ENCODE peak calls at places on chromosomes 6 and 20, in ten cellular contexts. One of them, this sample, is unnamed.
A peak's percentile ranks its signal among the peaks of the same experiment; 100 is the strongest.

GRCh38 chr6:105324386-105325000 is 78.4 kb downstream of the PREP start:
- DNase-seq in lower leg skin: no peak
- DNase-seq in HFF-Myc: no peak
- DNase-seq in SK-N-SH: no peak
- DNase-seq in AG09309: no peak
- DNase-seq in upper lobe of left lung: no peak
- DNase-seq in osteoblast: no peak
- DNase-seq in fibroblast of the aortic adventitia: no peak
- DNase-seq in HepG2: no peak
- DNase-seq in psoas muscle: no peak
- DNase-seq in this sample: no peak

GRCh38 chr6:147900191-147900830 is 391.8 kb downstream of the SAMD5 start:
- DNase-seq in HepG2: no peak
- DNase-seq in psoas muscle: no peak
- DNase-seq in osteoblast: peak; percentile 1
- DNase-seq in upper lobe of left lung: no peak
- DNase-seq in SK-N-SH: no peak
- DNase-seq in HFF-Myc: no peak
- DNase-seq in lower leg skin: no peak
- DNase-seq in fibroblast of the aortic adventitia: no peak
- DNase-seq in AG09309: no peak
- DNase-seq in this sample: no peak

GRCh38 chr6:129644567-129645015 is 65.4 kb downstream of the ARHGAP18 start:
- DNase-seq in lower leg skin: no peak
- DNase-seq in psoas muscle: no peak
- DNase-seq in AG09309: peak; percentile 39
- DNase-seq in HFF-Myc: no peak
- DNase-seq in HepG2: peak; percentile 85
- DNase-seq in SK-N-SH: no peak
- DNase-seq in fibroblast of the aortic adventitia: peak; percentile 93
- DNase-seq in upper lobe of left lung: no peak
- DNase-seq in osteoblast: no peak
- DNase-seq in this sample: no peak

GRCh38 chr6:72619883-72620696 is 1.8 kb upstream of the KCNQ5 start:
- DNase-seq in SK-N-SH: peak; percentile 64
- DNase-seq in lower leg skin: no peak
- DNase-seq in osteoblast: peak; percentile 91
- DNase-seq in upper lobe of left lung: peak; percentile 67
- DNase-seq in fibroblast of the aortic adventitia: peak; percentile 47
- DNase-seq in HepG2: no peak
- DNase-seq in psoas muscle: peak; percentile 38
- DNase-seq in AG09309: no peak
- DNase-seq in HFF-Myc: no peak
- DNase-seq in this sample: no peak

GRCh38 chr20:54510546-54511129 is 35.2 kb downstream of the DOK5 start:
- DNase-seq in osteoblast: no peak
- DNase-seq in upper lobe of left lung: no peak
- DNase-seq in HFF-Myc: no peak
- DNase-seq in HepG2: no peak
- DNase-seq in AG09309: no peak
- DNase-seq in psoas muscle: peak; percentile 17
- DNase-seq in fibroblast of the aortic adventitia: peak; percentile 53
- DNase-seq in SK-N-SH: no peak
- DNase-seq in lower leg skin: no peak
- DNase-seq in this sample: no peak

GRCh38 chr6:33205172-33206026 is 944 bp downstream of the HSD17B8 start:
- DNase-seq in AG09309: no peak
- DNase-seq in HepG2: no peak
- DNase-seq in lower leg skin: no peak
- DNase-seq in psoas muscle: no peak
- DNase-seq in fibroblast of the aortic adventitia: no peak
- DNase-seq in HFF-Myc: no peak
- DNase-seq in SK-N-SH: peak; percentile 42
- DNase-seq in upper lobe of left lung: no peak
- DNase-seq in osteoblast: peak; percentile 92
- DNase-seq in this sample: no peak

GRCh38 chr6:19802656-19803055 is 34.5 kb upstream of the ID4 start:
- DNase-seq in fibroblast of the aortic adventitia: no peak
- DNase-seq in HepG2: no peak
- DNase-seq in psoas muscle: no peak
- DNase-seq in osteoblast: peak; percentile 25
- DNase-seq in SK-N-SH: no peak
- DNase-seq in AG09309: no peak
- DNase-seq in HFF-Myc: no peak
- DNase-seq in upper lobe of left lung: no peak
- DNase-seq in lower leg skin: no peak
- DNase-seq in this sample: no peak

GRCh38 chr6:86331889-86332288 is 605.4 kb upstream of the HTR1E start:
- DNase-seq in SK-N-SH: no peak
- DNase-seq in AG09309: no peak
- DNase-seq in lower leg skin: no peak
- DNase-seq in HepG2: no peak
- DNase-seq in psoas muscle: no peak
- DNase-seq in fibroblast of the aortic adventitia: no peak
- DNase-seq in upper lobe of left lung: no peak
- DNase-seq in HFF-Myc: no peak
- DNase-seq in osteoblast: no peak
- DNase-seq in this sample: no peak

GRCh38 chr6:166768761-166769160 is 141.7 kb upstream of the RPS6KA2 start:
- DNase-seq in osteoblast: no peak
- DNase-seq in fibroblast of the aortic adventitia: no peak
- DNase-seq in SK-N-SH: no peak
- DNase-seq in HFF-Myc: no peak
- DNase-seq in lower leg skin: no peak
- DNase-seq in HepG2: no peak
- DNase-seq in upper lobe of left lung: no peak
- DNase-seq in AG09309: no peak
- DNase-seq in psoas muscle: no peak
- DNase-seq in this sample: no peak

GRCh38 chr6:147633191-147633590 is 124.7 kb downstream of the SAMD5 start:
- DNase-seq in psoas muscle: no peak
- DNase-seq in osteoblast: no peak
- DNase-seq in HepG2: no peak
- DNase-seq in SK-N-SH: no peak
- DNase-seq in lower leg skin: no peak
- DNase-seq in HFF-Myc: no peak
- DNase-seq in fibroblast of the aortic adventitia: no peak
- DNase-seq in AG09309: no peak
- DNase-seq in upper lobe of left lung: no peak
- DNase-seq in this sample: no peak

GRCh38 chr20:45450097-45450818 is 19.3 kb upstream of the WFDC2 start:
- DNase-seq in HepG2: peak; percentile 66
- DNase-seq in AG09309: no peak
- DNase-seq in HFF-Myc: peak; percentile 30
- DNase-seq in psoas muscle: no peak
- DNase-seq in lower leg skin: no peak
- DNase-seq in osteoblast: no peak
- DNase-seq in upper lobe of left lung: no peak
- DNase-seq in fibroblast of the aortic adventitia: peak; percentile 72
- DNase-seq in SK-N-SH: peak; percentile 41
- DNase-seq in this sample: no peak

GRCh38 chr6:84508334-84508733 is 256.1 kb downstream of the TBX18 start:
- DNase-seq in psoas muscle: no peak
- DNase-seq in lower leg skin: no peak
- DNase-seq in fibroblast of the aortic adventitia: peak; percentile 36
- DNase-seq in HFF-Myc: no peak
- DNase-seq in AG09309: no peak
- DNase-seq in upper lobe of left lung: no peak
- DNase-seq in osteoblast: peak; percentile 14
- DNase-seq in HepG2: no peak
- DNase-seq in SK-N-SH: no peak
- DNase-seq in this sample: no peak

GRCh38 chr20:54323227-54323734 is 115.4 kb downstream of the PFDN4 start:
- DNase-seq in upper lobe of left lung: no peak
- DNase-seq in lower leg skin: no peak
- DNase-seq in SK-N-SH: no peak
- DNase-seq in AG09309: no peak
- DNase-seq in fibroblast of the aortic adventitia: peak; percentile 38
- DNase-seq in HepG2: no peak
- DNase-seq in HFF-Myc: no peak
- DNase-seq in psoas muscle: no peak
- DNase-seq in osteoblast: no peak
- DNase-seq in this sample: no peak

GRCh38 chr6:106901062-106901461 is 73.5 kb downstream of the CD24 start:
- DNase-seq in HFF-Myc: no peak
- DNase-seq in HepG2: no peak
- DNase-seq in fibroblast of the aortic adventitia: no peak
- DNase-seq in AG09309: no peak
- DNase-seq in psoas muscle: no peak
- DNase-seq in SK-N-SH: no peak
- DNase-seq in upper lobe of left lung: no peak
- DNase-seq in lower leg skin: no peak
- DNase-seq in osteoblast: no peak
- DNase-seq in this sample: no peak

GRCh38 chr6:126628125-126628524 is 288.2 kb downstream of the CENPW start:
- DNase-seq in fibroblast of the aortic adventitia: no peak
- DNase-seq in lower leg skin: no peak
- DNase-seq in HepG2: no peak
- DNase-seq in osteoblast: no peak
- DNase-seq in upper lobe of left lung: no peak
- DNase-seq in SK-N-SH: peak; percentile 18
- DNase-seq in psoas muscle: no peak
- DNase-seq in HFF-Myc: no peak
- DNase-seq in AG09309: no peak
- DNase-seq in this sample: no peak
- TF ChIP-seq CTCF in fibroblast of the aortic adventitia: no peak
- TF ChIP-seq CTCF in lower leg skin: no peak
- TF ChIP-seq CTCF in HepG2: peak; percentile 33
- TF ChIP-seq CTCF in osteoblast: no peak
- TF ChIP-seq CTCF in upper lobe of left lung: no peak
- TF ChIP-seq CTCF in SK-N-SH: peak; percentile 21
- TF ChIP-seq CTCF in psoas muscle: no peak
- TF ChIP-seq CTCF in HFF-Myc: no peak
- TF ChIP-seq CTCF in AG09309: no peak
- TF ChIP-seq CTCF in this sample: no peak

GRCh38 chr6:140858381-140858971 is 1274.2 kb upstream of the GJE1 start:
- DNase-seq in SK-N-SH: no peak
- DNase-seq in fibroblast of the aortic adventitia: peak; percentile 13
- DNase-seq in upper lobe of left lung: no peak
- DNase-seq in psoas muscle: no peak
- DNase-seq in HFF-Myc: no peak
- DNase-seq in AG09309: no peak
- DNase-seq in HepG2: no peak
- DNase-seq in lower leg skin: no peak
- DNase-seq in osteoblast: no peak
- DNase-seq in this sample: no peak
- H3K4me3 ChIP-seq in SK-N-SH: no peak overlapping the region
- H3K4me3 ChIP-seq in fibroblast of the aortic adventitia: no peak overlapping the region
- H3K4me3 ChIP-seq in upper lobe of left lung: no peak overlapping the region
- H3K4me3 ChIP-seq in psoas muscle: no peak overlapping the region
- H3K4me3 ChIP-seq in HFF-Myc: no peak overlapping the region
- H3K4me3 ChIP-seq in AG09309: no peak overlapping the region
- H3K4me3 ChIP-seq in HepG2: no peak overlapping the region
- H3K4me3 ChIP-seq in lower leg skin: no peak overlapping the region
- H3K4me3 ChIP-seq in osteoblast: no peak overlapping the region
- H3K4me3 ChIP-seq in this sample: no peak overlapping the region

DNA sequence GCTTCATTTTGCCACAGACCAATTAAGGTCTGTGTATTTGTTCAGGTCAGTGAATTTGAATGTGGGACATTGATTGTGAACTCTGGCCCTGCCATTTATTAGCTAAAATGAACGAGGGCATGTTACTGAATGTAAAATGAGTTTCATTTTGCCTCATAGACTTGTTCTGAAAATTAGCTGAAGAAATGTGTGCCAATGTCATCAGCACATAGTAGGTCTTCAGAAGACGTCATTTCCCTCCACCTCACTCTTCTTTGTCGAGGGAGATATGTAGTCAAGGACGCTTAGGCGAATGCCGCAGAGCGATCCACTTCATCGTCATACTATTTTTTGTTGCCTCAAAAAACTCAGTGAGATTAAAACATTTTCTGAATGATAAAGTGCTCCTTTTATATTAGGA is 291.7 kb downstream of the SMOC2 start:
- DNase-seq in upper lobe of left lung: no peak
- DNase-seq in osteoblast: no peak
- DNase-seq in psoas muscle: no peak
- DNase-seq in HepG2: no peak
- DNase-seq in SK-N-SH: no peak
- DNase-seq in lower leg skin: no peak
- DNase-seq in HFF-Myc: no peak
- DNase-seq in fibroblast of the aortic adventitia: no peak
- DNase-seq in AG09309: no peak
- DNase-seq in this sample: no peak
- TF ChIP-seq CTCF in upper lobe of left lung: no peak
- TF ChIP-seq CTCF in osteoblast: no peak
- TF ChIP-seq CTCF in psoas muscle: no peak
- TF ChIP-seq CTCF in HepG2: no peak
- TF ChIP-seq CTCF in SK-N-SH: no peak
- TF ChIP-seq CTCF in lower leg skin: no peak
- TF ChIP-seq CTCF in HFF-Myc: no peak
- TF ChIP-seq CTCF in fibroblast of the aortic adventitia: no peak
- TF ChIP-seq CTCF in AG09309: no peak
- TF ChIP-seq CTCF in this sample: no peak

GRCh38 chr6:31878222-31878621 is 575 bp downstream of the SLC44A4 start:
- DNase-seq in upper lobe of left lung: no peak
- DNase-seq in SK-N-SH: peak; percentile 6
- DNase-seq in AG09309: no peak
- DNase-seq in HepG2: no peak
- DNase-seq in fibroblast of the aortic adventitia: no peak
- DNase-seq in HFF-Myc: no peak
- DNase-seq in psoas muscle: no peak
- DNase-seq in lower leg skin: no peak
- DNase-seq in osteoblast: peak; percentile 27
- DNase-seq in this sample: no peak
- H3K4me3 ChIP-seq in upper lobe of left lung: peak overlapping the region; percentile 38
- H3K4me3 ChIP-seq in SK-N-SH: no peak overlapping the region
- H3K4me3 ChIP-seq in AG09309: no peak overlapping the region
- H3K4me3 ChIP-seq in HepG2: peak overlapping the region; percentile 46
- H3K4me3 ChIP-seq in fibroblast of the aortic adventitia: no peak overlapping the region
- H3K4me3 ChIP-seq in HFF-Myc: no peak overlapping the region
- H3K4me3 ChIP-seq in psoas muscle: no peak overlapping the region
- H3K4me3 ChIP-seq in lower leg skin: no peak overlapping the region
- H3K4me3 ChIP-seq in osteoblast: no peak overlapping the region
- H3K4me3 ChIP-seq in this sample: no peak overlapping the region

DNA sequence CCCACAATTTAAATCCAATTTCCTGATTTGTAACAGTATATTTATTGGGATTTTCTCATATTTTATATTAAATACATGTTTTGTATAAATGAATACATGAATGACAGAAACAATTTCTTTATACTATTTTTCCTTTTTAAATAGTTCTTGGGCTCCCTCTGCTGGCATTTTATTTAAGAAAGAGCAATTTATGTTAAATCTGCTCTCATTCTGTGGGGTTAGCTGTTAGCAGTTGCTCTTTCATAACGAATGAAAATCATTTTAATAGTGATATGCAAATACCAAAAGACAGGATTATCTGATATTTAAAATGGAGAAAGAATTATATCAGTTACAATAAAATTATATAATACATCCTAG is 118.3 kb downstream of the RALGAPA2 start:
- DNase-seq in AG09309: no peak
- DNase-seq in osteoblast: no peak
- DNase-seq in SK-N-SH: peak; percentile 15
- DNase-seq in lower leg skin: no peak
- DNase-seq in psoas muscle: no peak
- DNase-seq in HepG2: peak; percentile 39
- DNase-seq in upper lobe of left lung: no peak
- DNase-seq in fibroblast of the aortic adventitia: peak; percentile 71
- DNase-seq in HFF-Myc: no peak
- DNase-seq in this sample: no peak
- TF ChIP-seq CTCF in AG09309: peak; percentile 27
- TF ChIP-seq CTCF in osteoblast: peak; percentile 23
- TF ChIP-seq CTCF in SK-N-SH: peak; percentile 48
- TF ChIP-seq CTCF in lower leg skin: no peak
- TF ChIP-seq CTCF in psoas muscle: no peak
- TF ChIP-seq CTCF in HepG2: peak; percentile 3
- TF ChIP-seq CTCF in upper lobe of left lung: no peak
- TF ChIP-seq CTCF in fibroblast of the aortic adventitia: peak; percentile 44
- TF ChIP-seq CTCF in HFF-Myc: no peak
- TF ChIP-seq CTCF in this sample: no peak

GRCh38 chr6:126701799-126702198 is 361.9 kb downstream of the CENPW start:
- DNase-seq in HFF-Myc: no peak
- DNase-seq in SK-N-SH: no peak
- DNase-seq in HepG2: no peak
- DNase-seq in AG09309: no peak
- DNase-seq in upper lobe of left lung: no peak
- DNase-seq in fibroblast of the aortic adventitia: peak; percentile 27
- DNase-seq in psoas muscle: no peak
- DNase-seq in osteoblast: no peak
- DNase-seq in lower leg skin: no peak
- DNase-seq in this sample: no peak
- H3K4me3 ChIP-seq in HFF-Myc: no peak overlapping the region
- H3K4me3 ChIP-seq in SK-N-SH: peak overlapping the region; percentile 33
- H3K4me3 ChIP-seq in HepG2: no peak overlapping the region
- H3K4me3 ChIP-seq in AG09309: no peak overlapping the region
- H3K4me3 ChIP-seq in upper lobe of left lung: no peak overlapping the region
- H3K4me3 ChIP-seq in fibroblast of the aortic adventitia: no peak overlapping the region
- H3K4me3 ChIP-seq in psoas muscle: no peak overlapping the region
- H3K4me3 ChIP-seq in osteoblast: peak overlapping the region; percentile 41
- H3K4me3 ChIP-seq in lower leg skin: no peak overlapping the region
- H3K4me3 ChIP-seq in this sample: no peak overlapping the region

This sample was measured in thoracic aorta.